ENCODE peak calls at places on chromosomes 13 and 19, in four cellular contexts. One of them, this sample, is unnamed.

GRCh38 chr19:22140356-22140755 is 56.4 kb downstream of the ZNF676 start:
- DNase-seq in cerebellar nuclear complex: no peak
- DNase-seq in iPS DF 19.7: no peak
- DNase-seq in NCI-H524 treated with DMSO at 0.1 percent for 48 hours: no peak
- DNase-seq in this sample: no peak

GRCh38 chr19:7006305-7006704 is 14.9 kb downstream of the MBD3L2B start:
- DNase-seq in cerebellar nuclear complex: no peak
- DNase-seq in iPS DF 19.7: no peak
- DNase-seq in NCI-H524 treated with DMSO at 0.1 percent for 48 hours: no peak
- DNase-seq in this sample: no peak

GRCh38 chr19:29326351-29326750 is 113.4 kb upstream of the UQCRFS1 start:
- DNase-seq in cerebellar nuclear complex: no peak
- DNase-seq in iPS DF 19.7: no peak
- DNase-seq in NCI-H524 treated with DMSO at 0.1 percent for 48 hours: no peak
- DNase-seq in this sample: no peak

GRCh38 chr13:107999751-108000150 is 215.6 kb downstream of the LIG4 start:
- DNase-seq in cerebellar nuclear complex: no peak
- DNase-seq in iPS DF 19.7: no peak
- DNase-seq in NCI-H524 treated with DMSO at 0.1 percent for 48 hours: no peak
- DNase-seq in this sample: no peak

GRCh38 chr13:97395437-97396136 is 38.4 kb upstream of the RAP2A start:
- DNase-seq in cerebellar nuclear complex: no peak
- DNase-seq in iPS DF 19.7: no peak
- DNase-seq in NCI-H524 treated with DMSO at 0.1 percent for 48 hours: no peak
- DNase-seq in this sample: no peak

GRCh38 chr13:85631801-85632200 is 167.4 kb downstream of the SLITRK6 start:
- DNase-seq in cerebellar nuclear complex: no peak
- DNase-seq in iPS DF 19.7: no peak
- DNase-seq in NCI-H524 treated with DMSO at 0.1 percent for 48 hours: no peak
- DNase-seq in this sample: no peak

GRCh38 chr13:60397693-60398437 is 845 bp downstream of the TDRD3 start:
- DNase-seq in cerebellar nuclear complex: no peak
- DNase-seq in iPS DF 19.7: no peak
- DNase-seq in NCI-H524 treated with DMSO at 0.1 percent for 48 hours: no peak
- DNase-seq in this sample: peak

GRCh38 chr13:99892189-99892588 is 79.4 kb downstream of the ZIC5 start:
- DNase-seq in cerebellar nuclear complex: no peak
- DNase-seq in iPS DF 19.7: peak
- DNase-seq in NCI-H524 treated with DMSO at 0.1 percent for 48 hours: no peak
- DNase-seq in this sample: no peak

GRCh38 chr19:5534787-5535586 is 32.8 kb downstream of the TINCR start:
- DNase-seq in cerebellar nuclear complex: no peak
- DNase-seq in iPS DF 19.7: no peak
- DNase-seq in NCI-H524 treated with DMSO at 0.1 percent for 48 hours: no peak
- DNase-seq in this sample: no peak

GRCh38 chr19:13846533-13847032 is 30.4 kb upstream of the NANOS3 start:
- DNase-seq in cerebellar nuclear complex: no peak
- DNase-seq in iPS DF 19.7: no peak
- DNase-seq in NCI-H524 treated with DMSO at 0.1 percent for 48 hours: no peak
- DNase-seq in this sample: peak

GRCh38 chr19:13091400-13092161 is 11.1 kb downstream of the LYL1 start:
- DNase-seq in cerebellar nuclear complex: no peak
- DNase-seq in iPS DF 19.7: no peak
- DNase-seq in NCI-H524 treated with DMSO at 0.1 percent for 48 hours: no peak
- DNase-seq in this sample: no peak

GRCh38 chr19:42540071-42540553 is 11.8 kb upstream of the CEACAM1 start:
- DNase-seq in cerebellar nuclear complex: no peak
- DNase-seq in iPS DF 19.7: no peak
- DNase-seq in NCI-H524 treated with DMSO at 0.1 percent for 48 hours: no peak
- DNase-seq in this sample: no peak

GRCh38 chr13:113118328-113119021 is 4.1 kb upstream of the F10 start:
- DNase-seq in cerebellar nuclear complex: no peak
- DNase-seq in iPS DF 19.7: no peak
- DNase-seq in NCI-H524 treated with DMSO at 0.1 percent for 48 hours: no peak
- DNase-seq in this sample: no peak

GRCh38 chr13:100089633-100090032 is 740 bp downstream of the PCCA start:
- DNase-seq in cerebellar nuclear complex: no peak
- DNase-seq in iPS DF 19.7: no peak
- DNase-seq in NCI-H524 treated with DMSO at 0.1 percent for 48 hours: no peak
- DNase-seq in this sample: no peak

GRCh38 chr19:8513687-8514504 is at the start of gene ZNF414:
- DNase-seq in cerebellar nuclear complex: peak
- DNase-seq in iPS DF 19.7: peak
- DNase-seq in NCI-H524 treated with DMSO at 0.1 percent for 48 hours: peak
- DNase-seq in this sample: peak

GRCh38 chr19:52662631-52663030 is 24.5 kb upstream of the ZNF83 start:
- DNase-seq in cerebellar nuclear complex: no peak
- DNase-seq in iPS DF 19.7: no peak
- DNase-seq in NCI-H524 treated with DMSO at 0.1 percent for 48 hours: no peak
- DNase-seq in this sample: no peak

GRCh38 chr13:110444226-110444653 is 117.3 kb downstream of the RAB20 start:
- DNase-seq in cerebellar nuclear complex: no peak
- DNase-seq in iPS DF 19.7: no peak
- DNase-seq in NCI-H524 treated with DMSO at 0.1 percent for 48 hours: peak
- DNase-seq in this sample: no peak

GRCh38 chr19:6413291-6413690 is 11.3 kb downstream of the KHSRP start:
- DNase-seq in cerebellar nuclear complex: no peak
- DNase-seq in iPS DF 19.7: no peak
- DNase-seq in NCI-H524 treated with DMSO at 0.1 percent for 48 hours: no peak
- DNase-seq in this sample: no peak

GRCh38 chr13:76635232-76636021 is 250.8 kb downstream of the KCTD12 start:
- DNase-seq in cerebellar nuclear complex: no peak
- DNase-seq in iPS DF 19.7: no peak
- DNase-seq in NCI-H524 treated with DMSO at 0.1 percent for 48 hours: no peak
- DNase-seq in this sample: no peak

GRCh38 chr13:108176685-108177274 is 38.6 kb downstream of the LIG4 start:
- DNase-seq in cerebellar nuclear complex: no peak
- DNase-seq in iPS DF 19.7: peak
- DNase-seq in NCI-H524 treated with DMSO at 0.1 percent for 48 hours: no peak
- DNase-seq in this sample: peak

GRCh38 chr13:82800391-82800790 is 1081.9 kb downstream of the SLITRK1 start:
- DNase-seq in cerebellar nuclear complex: no peak
- DNase-seq in iPS DF 19.7: no peak
- DNase-seq in NCI-H524 treated with DMSO at 0.1 percent for 48 hours: no peak
- DNase-seq in this sample: no peak

GRCh38 chr19:54147676-54148075 is 10.1 kb downstream of the CNOT3 start:
- DNase-seq in cerebellar nuclear complex: no peak
- DNase-seq in iPS DF 19.7: no peak
- DNase-seq in NCI-H524 treated with DMSO at 0.1 percent for 48 hours: no peak
- DNase-seq in this sample: no peak

This sample was measured in mucosa of descending colon.